ENCODE peak calls at places on chromosomes 2 and 18, in six cellular contexts. One of them, this sample, is unnamed.

GRCh38 chr18:60198063-60198462 is 174.5 kb downstream of the MC4R start:
- DNase-seq in cardiac muscle cell: no peak
- DNase-seq in CD4-positive, alpha-beta memory T cell: no peak
- DNase-seq in suprapubic skin: no peak
- DNase-seq in esophagus squamous epithelium: no peak
- DNase-seq in naive thymus-derived CD4-positive, alpha-beta T cell: no peak
- DNase-seq in this sample: no peak

GRCh38 chr2:129469389-129469788 is 510.1 kb upstream of the RAB6C start:
- DNase-seq in naive thymus-derived CD4-positive, alpha-beta T cell: no peak
- DNase-seq in CD4-positive, alpha-beta memory T cell: no peak
- DNase-seq in esophagus squamous epithelium: no peak
- DNase-seq in suprapubic skin: no peak
- DNase-seq in cardiac muscle cell: no peak
- DNase-seq in this sample: no peak

GRCh38 chr2:39631715-39632114 is 34.0 kb upstream of the TMEM178A start:
- DNase-seq in naive thymus-derived CD4-positive, alpha-beta T cell: no peak
- DNase-seq in esophagus squamous epithelium: no peak
- DNase-seq in CD4-positive, alpha-beta memory T cell: no peak
- DNase-seq in cardiac muscle cell: no peak
- DNase-seq in suprapubic skin: no peak
- DNase-seq in this sample: no peak

GRCh38 chr2:239669181-239669898 is 268.5 kb upstream of the HDAC4 start:
- DNase-seq in naive thymus-derived CD4-positive, alpha-beta T cell: no peak
- DNase-seq in CD4-positive, alpha-beta memory T cell: no peak
- DNase-seq in suprapubic skin: peak; percentile 24
- DNase-seq in esophagus squamous epithelium: no peak
- DNase-seq in cardiac muscle cell: no peak
- DNase-seq in this sample: no peak

GRCh38 chr2:62941413-62941812 is 109.2 kb upstream of the OTX1 start:
- DNase-seq in cardiac muscle cell: no peak
- DNase-seq in naive thymus-derived CD4-positive, alpha-beta T cell: no peak
- DNase-seq in CD4-positive, alpha-beta memory T cell: no peak
- DNase-seq in suprapubic skin: no peak
- DNase-seq in esophagus squamous epithelium: no peak
- DNase-seq in this sample: no peak

GRCh38 chr2:147910990-147911473 is 66.2 kb downstream of the ACVR2A start:
- DNase-seq in CD4-positive, alpha-beta memory T cell: peak; percentile 65
- DNase-seq in cardiac muscle cell: peak; percentile 67
- DNase-seq in esophagus squamous epithelium: no peak
- DNase-seq in naive thymus-derived CD4-positive, alpha-beta T cell: no peak
- DNase-seq in suprapubic skin: no peak
- DNase-seq in this sample: peak; percentile 5

GRCh38 chr2:46651363-46652099 is 172.2 kb downstream of the TMEM247 start:
- DNase-seq in CD4-positive, alpha-beta memory T cell: no peak
- DNase-seq in esophagus squamous epithelium: no peak
- DNase-seq in suprapubic skin: no peak
- DNase-seq in naive thymus-derived CD4-positive, alpha-beta T cell: no peak
- DNase-seq in cardiac muscle cell: no peak
- DNase-seq in this sample: no peak

GRCh38 chr2:239201884-239202283 is 198.9 kb downstream of the HDAC4 start:
- DNase-seq in cardiac muscle cell: no peak
- DNase-seq in CD4-positive, alpha-beta memory T cell: no peak
- DNase-seq in naive thymus-derived CD4-positive, alpha-beta T cell: no peak
- DNase-seq in esophagus squamous epithelium: no peak
- DNase-seq in suprapubic skin: peak; percentile 52
- DNase-seq in this sample: no peak

GRCh38 chr18:12278765-12279682 is 24.9 kb downstream of the CIDEA start:
- DNase-seq in suprapubic skin: peak; percentile 91
- DNase-seq in cardiac muscle cell: peak; percentile 98
- DNase-seq in naive thymus-derived CD4-positive, alpha-beta T cell: no peak
- DNase-seq in CD4-positive, alpha-beta memory T cell: no peak
- DNase-seq in esophagus squamous epithelium: no peak
- DNase-seq in this sample: peak; percentile 42

GRCh38 chr2:84386326-84386995 is 72.6 kb downstream of the SUCLG1 start:
- DNase-seq in esophagus squamous epithelium: no peak
- DNase-seq in suprapubic skin: no peak
- DNase-seq in cardiac muscle cell: no peak
- DNase-seq in naive thymus-derived CD4-positive, alpha-beta T cell: no peak
- DNase-seq in CD4-positive, alpha-beta memory T cell: no peak
- DNase-seq in this sample: no peak

GRCh38 chr2:47237375-47238357 is 82.6 kb upstream of the STPG4 start:
- DNase-seq in esophagus squamous epithelium: no peak
- DNase-seq in naive thymus-derived CD4-positive, alpha-beta T cell: no peak
- DNase-seq in CD4-positive, alpha-beta memory T cell: no peak
- DNase-seq in suprapubic skin: no peak
- DNase-seq in cardiac muscle cell: no peak
- DNase-seq in this sample: peak; percentile 60

GRCh38 chr2:39256040-39256439 is 12.3 kb upstream of the CDKL4 start:
- DNase-seq in esophagus squamous epithelium: no peak
- DNase-seq in CD4-positive, alpha-beta memory T cell: no peak
- DNase-seq in suprapubic skin: no peak
- DNase-seq in cardiac muscle cell: no peak
- DNase-seq in naive thymus-derived CD4-positive, alpha-beta T cell: no peak
- DNase-seq in this sample: no peak

GRCh38 chr2:229725716-229726346 is 11.5 kb upstream of the DNER start:
- DNase-seq in CD4-positive, alpha-beta memory T cell: no peak
- DNase-seq in suprapubic skin: no peak
- DNase-seq in esophagus squamous epithelium: no peak
- DNase-seq in naive thymus-derived CD4-positive, alpha-beta T cell: no peak
- DNase-seq in cardiac muscle cell: no peak
- DNase-seq in this sample: no peak

GRCh38 chr2:97718051-97718882 is 4.9 kb downstream of the ZAP70 start:
- DNase-seq in esophagus squamous epithelium: no peak
- DNase-seq in suprapubic skin: no peak
- DNase-seq in naive thymus-derived CD4-positive, alpha-beta T cell: no peak
- DNase-seq in cardiac muscle cell: no peak
- DNase-seq in CD4-positive, alpha-beta memory T cell: peak; percentile 80
- DNase-seq in this sample: no peak

GRCh38 chr2:8544786-8545631 is 136.8 kb upstream of the ID2 start:
- DNase-seq in suprapubic skin: peak; percentile 81
- DNase-seq in cardiac muscle cell: no peak
- DNase-seq in esophagus squamous epithelium: peak; percentile 26
- DNase-seq in CD4-positive, alpha-beta memory T cell: peak; percentile 67
- DNase-seq in naive thymus-derived CD4-positive, alpha-beta T cell: peak; percentile 33
- DNase-seq in this sample: no peak

GRCh38 chr2:113105047-113105446 is 22.4 kb upstream of the IL1RN start:
- DNase-seq in CD4-positive, alpha-beta memory T cell: no peak
- DNase-seq in naive thymus-derived CD4-positive, alpha-beta T cell: no peak
- DNase-seq in suprapubic skin: no peak
- DNase-seq in esophagus squamous epithelium: no peak
- DNase-seq in cardiac muscle cell: no peak
- DNase-seq in this sample: no peak

GRCh38 chr2:3656762-3657691 is 973 bp upstream of the ALLC start:
- DNase-seq in esophagus squamous epithelium: no peak
- DNase-seq in CD4-positive, alpha-beta memory T cell: no peak
- DNase-seq in naive thymus-derived CD4-positive, alpha-beta T cell: no peak
- DNase-seq in suprapubic skin: no peak
- DNase-seq in cardiac muscle cell: no peak
- DNase-seq in this sample: no peak

GRCh38 chr2:141959941-141960340 is 170.9 kb downstream of the LRP1B start:
- DNase-seq in naive thymus-derived CD4-positive, alpha-beta T cell: no peak
- DNase-seq in cardiac muscle cell: no peak
- DNase-seq in esophagus squamous epithelium: no peak
- DNase-seq in CD4-positive, alpha-beta memory T cell: no peak
- DNase-seq in suprapubic skin: no peak
- DNase-seq in this sample: no peak

GRCh38 chr18:37277753-37278152 is 287.8 kb downstream of the CELF4 start:
- DNase-seq in suprapubic skin: no peak
- DNase-seq in CD4-positive, alpha-beta memory T cell: no peak
- DNase-seq in naive thymus-derived CD4-positive, alpha-beta T cell: no peak
- DNase-seq in esophagus squamous epithelium: no peak
- DNase-seq in cardiac muscle cell: no peak
- DNase-seq in this sample: no peak

GRCh38 chr2:246489-247145 is 17.2 kb downstream of the SH3YL1 start:
- DNase-seq in naive thymus-derived CD4-positive, alpha-beta T cell: no peak
- DNase-seq in CD4-positive, alpha-beta memory T cell: peak; percentile 54
- DNase-seq in esophagus squamous epithelium: no peak
- DNase-seq in suprapubic skin: no peak
- DNase-seq in cardiac muscle cell: peak; percentile 44
- DNase-seq in this sample: no peak

GRCh38 chr2:192243488-192243887 is 48.8 kb upstream of the TMEFF2 start:
- DNase-seq in suprapubic skin: no peak
- DNase-seq in naive thymus-derived CD4-positive, alpha-beta T cell: no peak
- DNase-seq in esophagus squamous epithelium: no peak
- DNase-seq in CD4-positive, alpha-beta memory T cell: no peak
- DNase-seq in cardiac muscle cell: no peak
- DNase-seq in this sample: no peak

GRCh38 chr2:108614659-108615058 is 80.4 kb downstream of the LIMS1 start:
- DNase-seq in suprapubic skin: no peak
- DNase-seq in cardiac muscle cell: no peak
- DNase-seq in CD4-positive, alpha-beta memory T cell: no peak
- DNase-seq in naive thymus-derived CD4-positive, alpha-beta T cell: no peak
- DNase-seq in esophagus squamous epithelium: no peak
- DNase-seq in this sample: no peak

GRCh38 chr2:10738192-10738591 is 16.8 kb downstream of the ATP6V1C2 start:
- DNase-seq in esophagus squamous epithelium: no peak
- DNase-seq in CD4-positive, alpha-beta memory T cell: no peak
- DNase-seq in cardiac muscle cell: no peak
- DNase-seq in suprapubic skin: no peak
- DNase-seq in naive thymus-derived CD4-positive, alpha-beta T cell: no peak
- DNase-seq in this sample: no peak
- H3K27ac ChIP-seq in esophagus squamous epithelium: no peak overlapping the region
- H3K27ac ChIP-seq in CD4-positive, alpha-beta memory T cell: no peak overlapping the region
- H3K27ac ChIP-seq in cardiac muscle cell: no peak overlapping the region
- H3K27ac ChIP-seq in suprapubic skin: no peak overlapping the region
- H3K27ac ChIP-seq in naive thymus-derived CD4-positive, alpha-beta T cell: no peak overlapping the region
- H3K27ac ChIP-seq in this sample: no peak overlapping the region

GRCh38 chr2:56476509-56477071 is 292.8 kb downstream of the CCDC85A start:
- DNase-seq in esophagus squamous epithelium: no peak
- DNase-seq in suprapubic skin: no peak
- DNase-seq in cardiac muscle cell: peak; percentile 6
- DNase-seq in naive thymus-derived CD4-positive, alpha-beta T cell: no peak
- DNase-seq in CD4-positive, alpha-beta memory T cell: no peak
- DNase-seq in this sample: no peak

GRCh38 chr2:56478027-56478426 is 294.2 kb downstream of the CCDC85A start:
- DNase-seq in CD4-positive, alpha-beta memory T cell: no peak
- DNase-seq in naive thymus-derived CD4-positive, alpha-beta T cell: no peak
- DNase-seq in esophagus squamous epithelium: no peak
- DNase-seq in cardiac muscle cell: no peak
- DNase-seq in suprapubic skin: no peak
- DNase-seq in this sample: no peak

GRCh38 chr2:56473524-56473923 is 289.7 kb downstream of the CCDC85A start:
- DNase-seq in suprapubic skin: no peak
- DNase-seq in CD4-positive, alpha-beta memory T cell: no peak
- DNase-seq in naive thymus-derived CD4-positive, alpha-beta T cell: no peak
- DNase-seq in esophagus squamous epithelium: no peak
- DNase-seq in cardiac muscle cell: no peak
- DNase-seq in this sample: no peak

DNA sequence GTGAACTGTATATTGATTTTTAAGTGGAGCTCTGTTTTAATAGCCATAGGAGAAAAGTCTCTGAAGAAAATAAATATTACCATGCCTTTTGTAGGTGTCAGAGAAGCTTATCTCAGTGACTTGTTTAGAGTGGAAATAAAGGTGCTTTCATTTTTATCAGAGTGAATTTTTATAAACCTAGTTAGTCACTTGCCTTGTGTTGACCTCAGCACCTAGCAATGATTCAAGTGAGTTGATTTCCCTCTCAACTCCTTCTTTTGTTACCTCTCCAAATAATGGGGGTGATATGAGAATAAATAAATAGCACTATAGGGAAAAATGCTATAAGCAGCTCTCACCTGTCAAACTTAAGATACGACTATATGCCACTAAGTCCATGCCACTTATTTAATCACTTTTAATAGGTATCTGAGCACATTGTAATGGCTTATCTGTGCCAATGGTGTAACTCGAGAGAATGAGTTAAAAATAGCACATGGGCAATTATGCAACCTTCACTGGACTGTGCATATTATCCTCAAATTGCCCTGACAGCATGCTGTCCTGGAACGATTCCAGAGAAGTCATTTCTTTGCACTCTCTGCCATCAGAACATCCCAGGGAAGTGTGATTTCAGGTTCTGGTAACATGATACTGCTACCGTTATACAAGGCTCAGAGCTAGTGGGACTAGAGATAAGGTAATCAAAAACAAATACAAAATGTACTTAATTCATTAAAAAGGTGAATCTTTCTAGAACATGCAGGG is 290.8 kb downstream of the CCDC85A start:
- DNase-seq in suprapubic skin: no peak
- DNase-seq in esophagus squamous epithelium: no peak
- DNase-seq in naive thymus-derived CD4-positive, alpha-beta T cell: no peak
- DNase-seq in CD4-positive, alpha-beta memory T cell: no peak
- DNase-seq in cardiac muscle cell: peak; percentile 46
- DNase-seq in this sample: no peak
- H3K27ac ChIP-seq in suprapubic skin: no peak overlapping the region
- H3K27ac ChIP-seq in esophagus squamous epithelium: no peak overlapping the region
- H3K27ac ChIP-seq in naive thymus-derived CD4-positive, alpha-beta T cell: no peak overlapping the region
- H3K27ac ChIP-seq in CD4-positive, alpha-beta memory T cell: no peak overlapping the region
- H3K27ac ChIP-seq in cardiac muscle cell: no peak overlapping the region
- H3K27ac ChIP-seq in this sample: no peak overlapping the region

GRCh38 chr2:200320344-200320743 is 13.9 kb downstream of the SPATS2L start:
- DNase-seq in suprapubic skin: no peak
- DNase-seq in CD4-positive, alpha-beta memory T cell: no peak
- DNase-seq in esophagus squamous epithelium: no peak
- DNase-seq in cardiac muscle cell: no peak
- DNase-seq in naive thymus-derived CD4-positive, alpha-beta T cell: no peak
- DNase-seq in this sample: no peak

GRCh38 chr2:200319587-200320337 is 13.3 kb downstream of the SPATS2L start:
- DNase-seq in CD4-positive, alpha-beta memory T cell: no peak
- DNase-seq in suprapubic skin: no peak
- DNase-seq in cardiac muscle cell: no peak
- DNase-seq in naive thymus-derived CD4-positive, alpha-beta T cell: no peak
- DNase-seq in esophagus squamous epithelium: no peak
- DNase-seq in this sample: no peak

GRCh38 chr2:200314976-200315567 is 8.6 kb downstream of the SPATS2L start:
- DNase-seq in CD4-positive, alpha-beta memory T cell: no peak
- DNase-seq in esophagus squamous epithelium: no peak
- DNase-seq in cardiac muscle cell: no peak
- DNase-seq in suprapubic skin: no peak
- DNase-seq in naive thymus-derived CD4-positive, alpha-beta T cell: no peak
- DNase-seq in this sample: no peak

GRCh38 chr2:200318940-200319435 is 12.5 kb downstream of the SPATS2L start:
- DNase-seq in esophagus squamous epithelium: no peak
- DNase-seq in naive thymus-derived CD4-positive, alpha-beta T cell: no peak
- DNase-seq in suprapubic skin: no peak
- DNase-seq in CD4-positive, alpha-beta memory T cell: no peak
- DNase-seq in cardiac muscle cell: no peak
- DNase-seq in this sample: no peak

GRCh38 chr2:200317975-200318374 is 11.5 kb downstream of the SPATS2L start:
- DNase-seq in esophagus squamous epithelium: no peak
- DNase-seq in naive thymus-derived CD4-positive, alpha-beta T cell: no peak
- DNase-seq in cardiac muscle cell: no peak
- DNase-seq in suprapubic skin: no peak
- DNase-seq in CD4-positive, alpha-beta memory T cell: no peak
- DNase-seq in this sample: no peak
- H3K27ac ChIP-seq in esophagus squamous epithelium: no peak overlapping the region
- H3K27ac ChIP-seq in naive thymus-derived CD4-positive, alpha-beta T cell: no peak overlapping the region
- H3K27ac ChIP-seq in cardiac muscle cell: no peak overlapping the region
- H3K27ac ChIP-seq in suprapubic skin: no peak overlapping the region
- H3K27ac ChIP-seq in CD4-positive, alpha-beta memory T cell: no peak overlapping the region
- H3K27ac ChIP-seq in this sample: no peak overlapping the region

DNA sequence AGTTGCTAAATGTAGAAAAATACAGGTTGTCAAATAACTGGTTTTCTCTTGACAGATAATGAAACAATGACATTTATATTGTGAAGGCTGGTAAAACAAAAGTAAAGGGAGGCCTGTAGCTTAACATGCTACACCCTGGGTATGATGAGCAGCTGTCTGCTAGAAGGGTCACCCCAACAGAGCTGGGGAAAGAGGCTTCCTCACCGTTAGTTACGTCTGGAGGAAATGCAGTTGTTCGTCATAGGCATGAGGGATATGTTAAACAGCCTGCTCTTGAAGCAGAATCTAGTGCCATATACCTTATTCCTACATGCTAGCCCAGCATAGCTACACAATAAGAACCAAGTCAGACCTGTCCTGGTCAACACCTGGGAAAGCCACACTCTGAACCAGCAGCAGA is 49.9 kb downstream of the LPIN2 start:
- DNase-seq in esophagus squamous epithelium: no peak
- DNase-seq in cardiac muscle cell: no peak
- DNase-seq in naive thymus-derived CD4-positive, alpha-beta T cell: no peak
- DNase-seq in CD4-positive, alpha-beta memory T cell: peak; percentile 74
- DNase-seq in suprapubic skin: no peak
- DNase-seq in this sample: no peak
- H3K27ac ChIP-seq in esophagus squamous epithelium: peak overlapping the region; percentile 45
- H3K27ac ChIP-seq in cardiac muscle cell: no peak overlapping the region
- H3K27ac ChIP-seq in naive thymus-derived CD4-positive, alpha-beta T cell: peak overlapping the region; percentile 80
- H3K27ac ChIP-seq in CD4-positive, alpha-beta memory T cell: peak overlapping the region; percentile 79
- H3K27ac ChIP-seq in suprapubic skin: no peak overlapping the region
- H3K27ac ChIP-seq in this sample: no peak overlapping the region

This sample was measured in caudate nucleus.